ENCODE peak calls at places on chromosomes 6 and 20, in eight cellular contexts. U, M, I, E, K, B, W and L are unnamed samples.

GRCh38 chr6:143546599-143546998 is 35.1 kb upstream of the FUCA2 start:
- DNase-seq in U (no peak), M (no peak), I (no peak), E (no peak), K (no peak), B (no peak), W (no peak), L (no peak)

GRCh38 chr6:131755597-131755996 is 44.8 kb upstream of the CTAGE9 start:
- DNase-seq in U (no peak), M (no peak), I (peak; percentile 33), E (no peak), K (no peak), B (no peak), W (no peak), L (no peak)

GRCh38 chr6:112362027-112362795 is 15.1 kb downstream of the RFPL4B start:
- DNase-seq in U (no peak), M (no peak), I (no peak), E (no peak), K (no peak), B (no peak), W (peak; percentile 16), L (no peak)

GRCh38 chr20:63139369-63139768 is 76.6 kb downstream of the YTHDF1 start:
- DNase-seq in U (no peak), M (no peak), I (no peak), E (no peak), K (peak; percentile 11), B (no peak), W (no peak), L (no peak)

GRCh38 chr6:133583907-133584306 is 305.0 kb upstream of the TCF21 start:
- DNase-seq in U (no peak), M (no peak), I (no peak), E (no peak), K (no peak), B (no peak), W (no peak), L (no peak)

GRCh38 chr6:157571269-157571668 is 190.3 kb downstream of the ZDHHC14 start:
- DNase-seq in U (no peak), M (no peak), I (no peak), E (no peak), K (no peak), B (no peak), W (no peak), L (no peak)

GRCh38 chr20:16713056-16713455 is 16.8 kb upstream of the SNRPB2 start:
- DNase-seq in U (no peak), M (no peak), I (no peak), E (no peak), K (no peak), B (no peak), W (no peak), L (no peak)

GRCh38 chr6:149127212-149127611 is 190.3 kb upstream of the TAB2 start:
- DNase-seq in U (no peak), M (no peak), I (no peak), E (no peak), K (no peak), B (no peak), W (no peak), L (no peak)

GRCh38 chr20:11467436-11467835 is 450.3 kb upstream of the BTBD3 start:
- DNase-seq in U (no peak), M (no peak), I (no peak), E (no peak), K (no peak), B (no peak), W (no peak), L (no peak)

GRCh38 chr6:56949261-56949660 is 5.6 kb upstream of the BEND6 start:
- DNase-seq in U (no peak), M (no peak), I (no peak), E (no peak), K (no peak), B (no peak), W (no peak), L (no peak)

GRCh38 chr20:49618289-49618688 is 50.4 kb upstream of the PTGIS start:
- DNase-seq in U (no peak), M (no peak), I (no peak), E (no peak), K (no peak), B (no peak), W (no peak), L (no peak)

GRCh38 chr20:47282864-47283263 is 73.6 kb downstream of the ZMYND8 start:
- DNase-seq in U (no peak), M (no peak), I (no peak), E (no peak), K (no peak), B (no peak), W (no peak), L (no peak)

GRCh38 chr20:58344741-58345140 is 35.2 kb downstream of the RAB22A start:
- DNase-seq in U (no peak), M (no peak), I (peak; percentile 44), E (no peak), K (no peak), B (no peak), W (no peak), L (no peak)

GRCh38 chr6:87029711-87030314 is 65.1 kb downstream of the CGA start:
- DNase-seq in U (peak; percentile 20), M (peak; percentile 37), I (peak; percentile 14), E (no peak), K (no peak), B (no peak), W (no peak), L (peak; percentile 66)

GRCh38 chr20:59802471-59803221 is 130.8 kb downstream of the SYCP2 start:
- DNase-seq in U (no peak), M (no peak), I (no peak), E (no peak), K (no peak), B (no peak), W (no peak), L (no peak)

GRCh38 chr6:109795994-109796555 is 105.0 kb downstream of the FIG4 start:
- DNase-seq in U (no peak), M (no peak), I (no peak), E (no peak), K (no peak), B (no peak), W (no peak), L (no peak)

GRCh38 chr20:38842558-38842981 is 37.1 kb downstream of the PPP1R16B start:
- DNase-seq in U (no peak), M (no peak), I (no peak), E (peak; percentile 45), K (no peak), B (no peak), W (no peak), L (no peak)